ENCODE peak calls at places on chromosomes 4 and X, in six cellular contexts. N is GM12891, V is K562, M is GM12878, G is HepG2, J is H1. Q is an unnamed sample.
A peak's percentile ranks its signal among the peaks of the same experiment; 100 is the strongest.

GRCh38 chr4:84481879-84482245 is 17.2 kb downstream of the NKX6-1 start:
- DNase-seq in J (peak; percentile 73), M (no peak), G (no peak), N (no peak), V (no peak), Q (no peak)

GRCh38 chr4:158094413-158095110 is 78.3 kb downstream of the GASK1B start:
- DNase-seq in M (no peak), J (no peak), G (peak; percentile 61), V (no peak), N (no peak), Q (no peak)

GRCh38 chr4:153553820-153554173 is 87.6 kb downstream of the TMEM131L start:
- DNase-seq in J (no peak), G (no peak), M (no peak), V (no peak), N (no peak), Q (no peak)

GRCh38 chrX:83508526-83509245 is 596 bp downstream of the POU3F4 start:
- DNase-seq in V (no peak), M (no peak), G (no peak), J (peak; percentile 54), N (no peak), Q (no peak)

GRCh38 chrX:1215123-1215823 is 2.8 kb upstream of the CRLF2 start:
- DNase-seq in M (no peak), G (no peak), N (no peak), V (no peak), J (no peak), Q (no peak)

GRCh38 chr4:117134386-117134785 is 49.0 kb upstream of the TRAM1L1 start:
- DNase-seq in M (peak; percentile 0), N (no peak), V (no peak), J (no peak), G (peak; percentile 20), Q (no peak)

GRCh38 chrX:40097492-40098263 is at the start of gene BCOR:
- DNase-seq in J (peak; percentile 63), V (peak; percentile 58), G (no peak), M (no peak), N (no peak), Q (peak; percentile 45)

GRCh38 chr4:164442167-164442566 is 311.8 kb upstream of the SMIM31 start:
- DNase-seq in J (no peak), G (no peak), V (no peak), N (no peak), M (no peak), Q (no peak)

GRCh38 chr4:127642169-127642568 is 9.4 kb downstream of the INTU start:
- DNase-seq in N (no peak), M (no peak), J (no peak), V (no peak), G (no peak), Q (no peak)

GRCh38 chrX:2595258-2595657 is 94.5 kb upstream of the DHRSX start:
- DNase-seq in V (no peak), N (no peak), G (no peak), J (no peak), M (no peak), Q (no peak)

GRCh38 chr4:115121351-115122043 is 8.1 kb upstream of the NDST4 start:
- DNase-seq in V (no peak), M (no peak), G (no peak), N (no peak), J (no peak), Q (no peak)

GRCh38 chr4:36426741-36427140 is 145.3 kb downstream of the DTHD1 start:
- DNase-seq in J (no peak), N (no peak), G (no peak), V (no peak), M (no peak), Q (no peak)

GRCh38 chrX:122835886-122836285 is 348.2 kb upstream of the GRIA3 start:
- DNase-seq in N (no peak), V (no peak), M (no peak), G (no peak), J (no peak), Q (no peak)

GRCh38 chrX:8955521-8955920 is 78.4 kb downstream of the FAM9B start:
- DNase-seq in G (no peak), N (no peak), M (no peak), V (no peak), J (no peak), Q (no peak)

GRCh38 chrX:65513610-65514009 is 21.0 kb downstream of the LAS1L start:
- DNase-seq in G (no peak), J (no peak), M (no peak), N (no peak), V (no peak), Q (no peak)

GRCh38 chr4:47913858-47914218 is 545 bp downstream of the NFXL1 start:
- DNase-seq in V (peak; percentile 34), M (no peak), G (peak; percentile 13), J (peak; percentile 73), N (peak; percentile 23), Q (peak; percentile 22)

GRCh38 chr4:54539500-54540029 is 118.2 kb upstream of the KIT start:
- DNase-seq in J (peak; percentile 78), G (peak; percentile 6), M (no peak), V (peak; percentile 20), N (no peak), Q (no peak)

GRCh38 chr4:76087007-76087769 is 12.7 kb downstream of the ART3 start:
- DNase-seq in M (no peak), G (peak; percentile 86), J (peak; percentile 64), N (no peak), V (peak; percentile 62), Q (no peak)

GRCh38 chrX:283115-283845 is 2.1 kb downstream of the PLCXD1 start:
- DNase-seq in G (no peak), M (peak; percentile 86), J (peak; percentile 90), V (peak; percentile 77), N (peak; percentile 89), Q (peak; percentile 89)

GRCh38 chr4:100049872-100050271 is 99.8 kb upstream of the H2AZ1 start:
- DNase-seq in N (no peak), G (no peak), J (no peak), V (no peak), M (no peak), Q (no peak)

GRCh38 chr4:110068248-110068647 is 130.2 kb downstream of the ELOVL6 start:
- DNase-seq in G (no peak), N (no peak), M (no peak), V (no peak), J (no peak), Q (no peak)

GRCh38 chr4:28228575-28228974 is 1367.9 kb downstream of the STIM2 start:
- DNase-seq in J (no peak), M (no peak), V (no peak), G (no peak), N (no peak), Q (no peak)

GRCh38 chr4:178340468-178340867 is 898.2 kb upstream of the AGA start:
- DNase-seq in J (no peak), N (no peak), V (no peak), G (no peak), M (no peak), Q (no peak)

GRCh38 chr4:15482346-15482745 is 12.7 kb downstream of the CC2D2A start:
- DNase-seq in J (no peak), M (no peak), G (no peak), N (no peak), V (no peak), Q (no peak)

GRCh38 chrX:44775726-44776125 is 68.1 kb upstream of the DUSP21 start:
- DNase-seq in N (no peak), J (no peak), G (no peak), M (no peak), V (no peak), Q (no peak)
- TF ChIP-seq TAF1 in N (no peak), J (no peak), G (no peak), M (no peak), V (no peak), Q (no peak)

DNA sequence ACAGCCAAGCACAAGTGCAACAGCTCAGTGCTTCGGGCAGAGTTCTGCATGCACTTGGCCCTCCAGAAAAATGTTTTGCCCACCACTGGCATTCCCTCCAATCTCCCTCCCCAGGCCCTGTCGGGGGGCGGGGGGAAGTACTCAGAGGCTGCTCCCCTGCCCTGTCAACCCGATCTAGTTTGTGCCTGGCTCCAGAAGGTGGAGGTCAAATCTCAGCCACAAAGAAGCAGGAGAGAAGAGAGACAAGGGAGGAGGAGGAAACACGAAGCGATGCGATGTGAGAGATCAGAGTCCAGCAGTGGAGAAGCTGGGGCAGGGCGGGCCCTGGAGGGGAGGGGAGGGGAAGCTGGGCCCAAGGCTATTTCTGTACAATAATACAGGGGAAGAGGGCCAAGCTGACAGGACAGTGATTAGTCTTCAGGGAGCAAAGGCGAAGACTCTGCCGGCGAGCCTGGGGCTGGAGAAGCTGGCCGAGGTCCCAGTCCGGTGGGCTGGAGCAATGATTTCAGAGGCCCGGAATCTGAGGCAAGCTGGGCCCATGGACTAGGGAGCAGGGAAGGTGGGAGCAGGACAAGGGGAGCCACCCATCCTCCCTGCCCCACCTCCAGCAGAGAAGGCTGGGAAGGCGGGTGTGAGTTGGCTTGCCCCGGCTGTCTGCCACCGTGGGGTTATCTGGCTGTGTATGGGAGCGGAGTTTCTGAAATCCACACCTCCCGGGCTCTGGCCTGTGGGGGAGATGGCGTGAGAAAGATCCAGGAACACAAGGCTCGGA is 167.1 kb downstream of the EFNB1 start:
- DNase-seq in J (peak; percentile 30), V (no peak), M (no peak), G (peak; percentile 3), N (no peak), Q (no peak)
- TF ChIP-seq POLR2A in J (no peak), V (no peak), M (no peak), G (no peak), N (no peak), Q (no peak)

GRCh38 chrX:17747692-17748091 is 10.4 kb downstream of the SCML1 start:
- DNase-seq in V (no peak), J (no peak), N (no peak), G (no peak), M (no peak), Q (no peak)

GRCh38 chrX:17748684-17749083 is 11.4 kb downstream of the SCML1 start:
- DNase-seq in M (no peak), G (no peak), J (no peak), N (no peak), V (no peak), Q (no peak)

GRCh38 chrX:17744896-17745523 is 7.7 kb downstream of the SCML1 start:
- DNase-seq in G (peak; percentile 81), J (no peak), N (no peak), V (no peak), M (no peak), Q (no peak)

GRCh38 chrX:17750436-17750835 is 13.1 kb downstream of the SCML1 start:
- DNase-seq in J (no peak), V (no peak), G (no peak), M (no peak), N (no peak), Q (no peak)
- TF ChIP-seq TAF1 in J (no peak), V (no peak), G (no peak), M (no peak), N (no peak), Q (no peak)

DNA sequence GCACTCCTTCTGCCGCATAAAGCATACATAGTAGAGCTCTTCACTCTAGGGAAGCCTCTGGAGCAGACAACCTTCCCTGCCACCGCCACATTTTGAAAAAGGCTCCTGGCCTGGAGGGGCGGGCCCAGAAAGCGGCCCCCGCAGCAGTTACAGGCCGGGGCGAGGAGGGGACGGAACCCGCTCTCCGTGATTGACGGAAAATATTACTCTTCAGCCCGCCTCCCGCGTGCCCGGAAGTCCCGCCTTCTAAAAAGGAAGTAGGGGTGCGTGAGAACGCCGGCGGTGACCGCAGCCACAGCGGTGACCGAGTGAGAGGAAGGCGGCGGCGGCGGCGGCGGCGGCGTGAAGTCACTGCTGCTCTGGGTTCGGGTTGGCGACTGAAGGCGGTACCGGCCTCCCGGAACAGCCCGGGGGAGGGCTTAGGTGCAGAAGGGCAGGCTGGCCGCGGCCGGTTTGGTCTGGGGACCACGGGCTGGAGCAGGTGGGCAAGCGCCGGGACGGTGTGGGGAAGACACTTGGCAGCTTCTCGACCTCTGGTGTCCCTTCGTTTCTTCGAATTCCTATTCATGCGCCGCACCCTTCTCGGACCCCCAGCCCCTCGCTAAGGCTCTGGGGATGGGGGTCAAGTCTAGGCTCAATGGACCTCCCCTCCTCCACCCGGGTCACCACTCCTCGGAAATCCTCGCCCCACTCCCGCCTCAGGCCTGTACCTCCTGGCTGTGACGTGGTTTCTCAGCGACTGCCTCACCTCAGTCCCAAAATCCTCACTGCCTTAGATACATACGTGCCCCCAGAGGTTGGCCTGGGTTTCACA is at the start of gene HCCS:
- DNase-seq in G (peak; percentile 67), V (peak; percentile 88), N (peak; percentile 39), J (peak; percentile 78), M (peak; percentile 46), Q (peak; percentile 37)
- TF ChIP-seq POLR2A in G (peak; percentile 53), V (peak; percentile 92), N (peak; percentile 53), J (no peak), M (peak; percentile 77), Q (peak; percentile 60)

Q was measured in GM12892.